ENCODE peak calls at places on chromosomes 2 and 18, in nine cellular contexts. H is fibroblast of lung, T is HL-60, Y is HFFc6, E is WERI-Rb-1, W is PC-9, F is ascending aorta, D is GM10248, V is GM12865. O is an unnamed sample.

GRCh38 chr2:26610504-26611335 is 30.4 kb downstream of the CIB4 start:
- DNase-seq in V (no peak), W (no peak), D (no peak), F (no peak), H (no peak), T (no peak), E (no peak), Y (no peak), O (no peak)

GRCh38 chr2:161046876-161047275 is 113.4 kb upstream of the TANK start:
- DNase-seq in Y (no peak), D (no peak), V (no peak), F (no peak), T (no peak), H (no peak), W (no peak), E (no peak), O (no peak)

GRCh38 chr2:71893646-71894045 is 254.0 kb downstream of the CYP26B1 start:
- DNase-seq in T (no peak), W (no peak), F (peak), Y (no peak), E (no peak), V (no peak), H (no peak), D (no peak), O (no peak)

GRCh38 chr2:69375494-69376353 is 11.3 kb downstream of the GFPT1 start:
- DNase-seq in V (peak), Y (peak), W (no peak), D (peak), T (peak), E (no peak), H (peak), F (no peak), O (no peak)

GRCh38 chr18:58785171-58785805 is 79.4 kb upstream of the ZNF532 start:
- DNase-seq in D (no peak), V (no peak), E (no peak), H (peak), T (no peak), F (peak), Y (peak), W (peak), O (no peak)

GRCh38 chr18:45171575-45172225 is 443.6 kb upstream of the SLC14A2 start:
- DNase-seq in V (no peak), W (no peak), D (no peak), Y (no peak), E (no peak), F (no peak), H (no peak), T (no peak), O (no peak)

GRCh38 chr2:241135737-241136136 is 13.5 kb downstream of the PASK start:
- DNase-seq in W (no peak), T (no peak), V (no peak), D (no peak), H (no peak), E (no peak), Y (no peak), F (no peak), O (no peak)

GRCh38 chr2:75560768-75561565 is at the start of gene EVA1A:
- DNase-seq in H (peak), E (peak), D (peak), W (peak), Y (peak), T (no peak), V (peak), F (no peak), O (peak)

GRCh38 chr2:231371430-231372054 is 24.0 kb upstream of the B3GNT7 start:
- DNase-seq in T (no peak), V (no peak), E (no peak), W (no peak), H (no peak), Y (no peak), F (no peak), D (no peak), O (peak)

GRCh38 chr18:21300035-21300434 is 58.0 kb downstream of the GREB1L start:
- DNase-seq in E (no peak), D (no peak), W (no peak), H (no peak), V (no peak), Y (no peak), T (no peak), F (no peak), O (no peak)

GRCh38 chr18:79489048-79489899 is 93.5 kb downstream of the NFATC1 start:
- DNase-seq in E (no peak), T (no peak), H (no peak), W (no peak), D (no peak), F (peak), Y (no peak), V (no peak), O (peak)

GRCh38 chr2:83305758-83306378 is 1153.2 kb downstream of the SUCLG1 start:
- DNase-seq in V (no peak), F (no peak), H (no peak), T (no peak), W (no peak), E (no peak), D (no peak), Y (no peak), O (no peak)

GRCh38 chr2:190547914-190548313 is 13.4 kb upstream of the NEMP2 start:
- DNase-seq in W (no peak), D (no peak), V (no peak), F (no peak), Y (no peak), T (no peak), H (no peak), E (no peak), O (no peak)

GRCh38 chr18:50569930-50570329 is 10.0 kb downstream of the MAPK4 start:
- DNase-seq in F (no peak), W (no peak), T (no peak), E (no peak), Y (no peak), V (no peak), H (no peak), D (no peak), O (no peak)

GRCh38 chr2:105144941-105145300 is 96.6 kb upstream of the GPR45 start:
- DNase-seq in H (no peak), V (peak), Y (no peak), D (peak), E (no peak), W (no peak), T (no peak), F (no peak), O (no peak)

GRCh38 chr2:181380581-181380980 is 76.6 kb upstream of the ITGA4 start:
- DNase-seq in D (no peak), F (no peak), H (no peak), T (no peak), E (no peak), V (no peak), Y (no peak), W (no peak), O (peak)

GRCh38 chr2:207338220-207338607 is 172.5 kb upstream of the KLF7 start:
- DNase-seq in W (no peak), Y (no peak), D (no peak), E (no peak), F (no peak), T (no peak), V (no peak), H (no peak), O (no peak)

GRCh38 chr2:237673130-237673921 is 45.9 kb downstream of the LRRFIP1 start:
- DNase-seq in Y (no peak), E (peak), V (peak), W (peak), T (no peak), H (peak), F (peak), D (peak), O (peak)

GRCh38 chr2:63627866-63628265 is 39.1 kb downstream of the MDH1 start:
- DNase-seq in H (no peak), T (no peak), D (no peak), W (no peak), V (no peak), Y (no peak), E (no peak), F (no peak), O (no peak)

GRCh38 chr2:54107903-54108615 is 7.4 kb upstream of the ACYP2 start:
- DNase-seq in Y (no peak), T (no peak), E (peak), H (no peak), F (no peak), W (no peak), D (no peak), V (no peak), O (no peak)

GRCh38 chr2:204228169-204228940 is 291.8 kb downstream of the ICOS start:
- DNase-seq in V (no peak), F (no peak), D (no peak), T (no peak), Y (no peak), H (no peak), W (no peak), E (peak), O (no peak)

GRCh38 chr2:160590664-160591063 is 97.1 kb upstream of the RBMS1 start:
- DNase-seq in H (no peak), Y (no peak), D (no peak), V (no peak), F (no peak), T (peak), W (no peak), E (no peak), O (no peak)

GRCh38 chr2:68463287-68463877 is 3.7 kb downstream of the FBXO48 start:
- DNase-seq in F (no peak), T (no peak), V (peak), E (no peak), W (no peak), H (peak), D (peak), Y (peak), O (no peak)

GRCh38 chr2:105977212-105977611 is 216.9 kb downstream of the UXS1 start:
- DNase-seq in H (peak), V (no peak), D (no peak), F (no peak), Y (peak), E (no peak), W (no peak), T (no peak), O (no peak)

GRCh38 chr2:174553811-174554493 is 43.7 kb downstream of the WIPF1 start:
- DNase-seq in H (no peak), T (no peak), Y (no peak), V (peak), F (no peak), W (no peak), D (peak), E (no peak), O (no peak)

GRCh38 chr2:112973156-112973555 is 4.7 kb upstream of the IL36G start:
- DNase-seq in F (no peak), V (no peak), D (no peak), W (no peak), T (no peak), E (no peak), H (no peak), Y (no peak), O (no peak)

GRCh38 chr2:190717764-190718651 is 69.1 kb downstream of the NAB1 start:
- DNase-seq in H (no peak), T (no peak), F (no peak), D (no peak), W (no peak), E (no peak), Y (no peak), V (no peak), O (no peak)

GRCh38 chr2:98180456-98180855 is 93.5 kb downstream of the VWA3B start:
- DNase-seq in E (no peak), F (no peak), Y (no peak), W (no peak), H (no peak), T (no peak), D (no peak), V (no peak), O (no peak)

GRCh38 chr18:78788161-78788560 is 191.5 kb upstream of the SALL3 start:
- DNase-seq in D (no peak), W (no peak), F (no peak), T (no peak), H (no peak), E (no peak), V (no peak), Y (no peak), O (no peak)

GRCh38 chr2:217948341-217948791 is 54.4 kb downstream of the TNS1 start:
- DNase-seq in V (no peak), F (peak), E (no peak), H (no peak), Y (no peak), T (no peak), W (no peak), D (no peak), O (peak)

GRCh38 chr18:45441110-45441842 is 174.0 kb upstream of the SLC14A2 start:
- DNase-seq in W (no peak), E (no peak), D (no peak), F (no peak), Y (peak), H (peak), T (no peak), V (no peak), O (no peak)

GRCh38 chr2:240437181-240437860 is 1.9 kb downstream of the GPC1 start:
- DNase-seq in E (peak), W (no peak), Y (no peak), T (no peak), V (no peak), F (no peak), D (no peak), H (no peak), O (peak)

GRCh38 chr2:202185816-202186221 is 52.6 kb downstream of the SUMO1 start:
- DNase-seq in D (no peak), Y (peak), W (peak), F (no peak), T (no peak), V (no peak), H (peak), E (no peak), O (no peak)

GRCh38 chr2:97796465-97797126 is 83.2 kb downstream of the ZAP70 start:
- DNase-seq in E (no peak), F (no peak), Y (no peak), D (no peak), H (no peak), V (no peak), W (no peak), T (no peak), O (no peak)

GRCh38 chr2:68769586-68770270 is 35.1 kb downstream of the ARHGAP25 start:
- DNase-seq in W (no peak), E (no peak), Y (no peak), T (no peak), H (no peak), D (no peak), F (no peak), V (no peak), O (no peak)

GRCh38 chr18:77108001-77108692 is 24.4 kb downstream of the MBP start:
- DNase-seq in F (no peak), W (no peak), D (no peak), E (peak), H (peak), T (no peak), Y (peak), V (peak), O (no peak)

GRCh38 chr18:77106331-77106730 is 26.3 kb downstream of the MBP start:
- DNase-seq in V (peak), H (no peak), T (peak), Y (no peak), E (no peak), W (no peak), F (no peak), D (no peak), O (no peak)

GRCh38 chr18:77108821-77109692 is 23.5 kb downstream of the MBP start:
- DNase-seq in F (no peak), E (no peak), W (no peak), T (no peak), D (no peak), V (no peak), H (no peak), Y (no peak), O (no peak)

GRCh38 chr18:77105680-77106079 is 26.9 kb downstream of the MBP start:
- DNase-seq in E (no peak), D (no peak), Y (no peak), H (no peak), T (no peak), W (no peak), F (no peak), V (no peak), O (no peak)

GRCh38 chr18:77107218-77107815 is 25.3 kb downstream of the MBP start:
- DNase-seq in E (no peak), V (no peak), D (no peak), F (no peak), T (no peak), W (no peak), Y (no peak), H (peak), O (no peak)
- TF ChIP-seq CTCF in E (no peak), V (no peak), D (no peak), F (no peak), T (no peak), W (no peak), Y (no peak), H (no peak), O (no peak)

DNA sequence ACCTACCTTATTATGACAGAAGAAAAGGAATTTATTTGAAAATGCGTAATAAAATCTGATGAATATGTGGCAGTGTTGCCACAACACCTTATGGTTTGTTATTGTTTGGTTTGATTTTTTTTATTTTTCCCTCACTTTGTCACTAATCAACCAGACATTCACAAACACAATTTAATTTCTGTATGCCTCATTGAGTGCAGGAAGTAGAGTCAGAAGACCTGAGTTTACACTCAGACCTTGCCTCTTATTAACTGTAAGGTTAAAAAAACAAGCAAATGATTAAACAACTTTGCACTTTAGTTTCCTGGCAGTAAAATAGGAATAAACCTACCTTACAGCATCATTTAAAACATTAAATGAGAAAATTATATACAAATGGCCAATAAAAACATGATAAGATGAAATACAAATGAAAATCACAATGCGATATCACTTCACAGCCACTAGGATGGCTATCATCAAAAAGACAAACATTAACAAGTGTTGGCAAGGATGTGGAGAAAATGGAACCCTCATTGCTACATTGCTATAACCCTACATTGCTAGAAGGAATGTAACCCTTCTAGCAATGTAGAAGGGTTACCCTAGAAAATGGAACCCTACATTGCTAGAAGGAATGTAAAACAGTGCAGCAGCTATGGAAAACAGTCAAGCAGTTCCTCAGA is 3.3 kb downstream of the SESTD1 start:
- DNase-seq in F (no peak), H (no peak), E (no peak), D (no peak), T (no peak), V (no peak), W (no peak), Y (no peak), O (no peak)
- TF ChIP-seq CTCF in F (no peak), H (no peak), E (no peak), D (no peak), T (no peak), V (no peak), W (peak), Y (peak), O (peak)

DNA sequence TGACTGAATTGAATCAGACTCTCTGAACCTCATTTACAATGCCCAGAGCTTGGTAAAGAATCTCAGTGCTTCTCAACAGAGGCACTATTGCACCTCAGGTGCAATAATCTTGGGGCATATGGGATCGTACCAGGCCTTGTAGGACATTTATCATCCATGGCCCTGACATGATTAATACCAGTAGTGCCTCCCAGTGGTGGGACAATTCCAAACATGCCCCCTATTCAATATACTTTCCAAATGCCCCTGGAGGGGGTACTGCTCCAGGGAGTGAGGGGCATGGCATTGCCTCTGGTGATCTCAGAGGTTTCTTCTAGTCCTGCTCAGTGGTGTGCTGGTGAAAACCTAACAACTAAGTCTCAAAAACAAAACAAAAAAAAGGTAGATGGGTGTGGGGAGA is 174.9 kb upstream of the SMAD2 start:
- DNase-seq in T (no peak), D (no peak), F (no peak), E (peak), Y (no peak), V (no peak), H (no peak), W (no peak), O (no peak)
- TF ChIP-seq CTCF in T (no peak), D (no peak), F (no peak), E (peak), Y (peak), V (no peak), H (no peak), W (no peak), O (no peak)

GRCh38 chr2:117771969-117772630 is 42.4 kb upstream of the DDX18 start:
- DNase-seq in F (no peak), H (peak), Y (peak), D (peak), W (no peak), E (peak), V (peak), T (no peak), O (no peak)
- TF ChIP-seq CTCF in F (peak), H (peak), Y (peak), D (peak), W (peak), E (no peak), V (peak), T (no peak), O (peak)

GRCh38 chr2:130963849-130964793 is 127.4 kb downstream of the ARHGEF4 start:
- DNase-seq in Y (no peak), D (peak), T (no peak), W (no peak), V (no peak), F (no peak), H (no peak), E (peak), O (peak)
- TF ChIP-seq CTCF in Y (peak), D (peak), T (no peak), W (no peak), V (no peak), F (no peak), H (no peak), E (peak), O (peak)

GRCh38 chr2:120783371-120783791 is 47.7 kb downstream of the GLI2 start:
- DNase-seq in Y (no peak), T (no peak), V (no peak), W (no peak), F (no peak), H (peak), D (no peak), E (no peak), O (no peak)
- TF ChIP-seq CTCF in Y (no peak), T (no peak), V (no peak), W (no peak), F (no peak), H (no peak), D (no peak), E (no peak), O (no peak)

GRCh38 chr18:33495278-33495677 is 54.8 kb upstream of the CCDC178 start:
- DNase-seq in T (no peak), E (peak), V (peak), Y (no peak), H (peak), F (no peak), W (no peak), D (no peak), O (peak)
- TF ChIP-seq CTCF in T (peak), E (peak), V (peak), Y (no peak), H (peak), F (no peak), W (peak), D (peak), O (peak)

GRCh38 chr2:127650041-127650784 is 4.3 kb downstream of the GPR17 start:
- DNase-seq in Y (no peak), W (no peak), T (no peak), F (no peak), V (no peak), H (no peak), D (no peak), E (no peak), O (no peak)
- TF ChIP-seq CTCF in Y (peak), W (peak), T (no peak), F (no peak), V (no peak), H (peak), D (no peak), E (no peak), O (peak)

DNA sequence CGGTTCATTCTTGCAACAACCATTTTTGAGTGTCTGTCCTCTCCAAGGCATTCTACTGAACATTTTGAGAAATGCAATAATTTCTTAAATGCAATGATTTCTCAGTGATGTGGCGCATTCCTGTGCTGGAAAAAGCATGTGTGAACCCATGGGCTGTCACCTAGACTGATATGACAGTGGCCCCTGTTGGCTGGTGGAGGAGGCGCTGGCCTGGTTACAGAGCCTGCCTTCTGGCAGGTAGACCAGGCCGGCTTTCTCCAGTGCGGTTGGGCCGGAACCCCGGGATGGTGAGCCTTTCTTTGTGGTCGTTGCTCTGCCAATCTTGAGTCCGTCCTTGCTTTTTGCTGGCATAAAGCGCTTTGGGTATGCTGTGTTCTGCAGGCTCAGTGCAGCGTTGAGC is 33.7 kb downstream of the TSHZ1 start:
- DNase-seq in H (no peak), T (no peak), F (no peak), E (peak), Y (no peak), W (no peak), V (no peak), D (no peak), O (no peak)
- TF ChIP-seq CTCF in H (no peak), T (peak), F (no peak), E (peak), Y (peak), W (no peak), V (peak), D (peak), O (no peak)

O was measured in glutamatergic neuron.